ENCODE peak calls at places on chromosomes 3 and 15, in five cellular contexts. One of them, this sample, is unnamed.

GRCh38 chr15:89599021-89599420 is 23.8 kb downstream of the TICRR start:
- DNase-seq in NB4: no peak
- DNase-seq in neural crest cell: no peak
- DNase-seq in activated B cell treated with CpG ODN at 0.5 μM for 24 hours: no peak
- DNase-seq in putamen: no peak
- DNase-seq in this sample: no peak

GRCh38 chr3:58217209-58217811 is 6.5 kb upstream of the DNASE1L3 start:
- DNase-seq in NB4: peak; percentile 76
- DNase-seq in neural crest cell: peak; percentile 44
- DNase-seq in activated B cell treated with CpG ODN at 0.5 μM for 24 hours: peak; percentile 42
- DNase-seq in putamen: peak; percentile 73
- DNase-seq in this sample: peak; percentile 63

GRCh38 chr3:27281671-27282150 is 87.5 kb downstream of the NEK10 start:
- DNase-seq in NB4: no peak
- DNase-seq in neural crest cell: no peak
- DNase-seq in activated B cell treated with CpG ODN at 0.5 μM for 24 hours: no peak
- DNase-seq in putamen: no peak
- DNase-seq in this sample: no peak

GRCh38 chr3:190589326-190589725 is 75.4 kb downstream of the IL1RAP start:
- DNase-seq in NB4: no peak
- DNase-seq in neural crest cell: no peak
- DNase-seq in activated B cell treated with CpG ODN at 0.5 μM for 24 hours: no peak
- DNase-seq in putamen: peak; percentile 52
- DNase-seq in this sample: no peak

GRCh38 chr15:41476416-41477048 is 17.1 kb upstream of the ITPKA start:
- DNase-seq in NB4: no peak
- DNase-seq in neural crest cell: no peak
- DNase-seq in activated B cell treated with CpG ODN at 0.5 μM for 24 hours: no peak
- DNase-seq in putamen: no peak
- DNase-seq in this sample: no peak

GRCh38 chr3:150703756-150704344 is at the start of gene ERICH6:
- DNase-seq in NB4: peak; percentile 86
- DNase-seq in neural crest cell: peak; percentile 83
- DNase-seq in activated B cell treated with CpG ODN at 0.5 μM for 24 hours: peak; percentile 86
- DNase-seq in putamen: peak; percentile 81
- DNase-seq in this sample: peak; percentile 92

GRCh38 chr15:97759363-97759762 is 201.1 kb upstream of the ARRDC4 start:
- DNase-seq in NB4: peak; percentile 73
- DNase-seq in neural crest cell: no peak
- DNase-seq in activated B cell treated with CpG ODN at 0.5 μM for 24 hours: no peak
- DNase-seq in putamen: no peak
- DNase-seq in this sample: no peak

GRCh38 chr3:14141602-14142315 is 16.9 kb downstream of the TMEM43 start:
- DNase-seq in NB4: no peak
- DNase-seq in neural crest cell: no peak
- DNase-seq in activated B cell treated with CpG ODN at 0.5 μM for 24 hours: no peak
- DNase-seq in putamen: no peak
- DNase-seq in this sample: no peak

GRCh38 chr3:18758047-18758704 is 333.0 kb upstream of the SATB1 start:
- DNase-seq in NB4: peak; percentile 80
- DNase-seq in neural crest cell: no peak
- DNase-seq in activated B cell treated with CpG ODN at 0.5 μM for 24 hours: no peak
- DNase-seq in putamen: no peak
- DNase-seq in this sample: peak; percentile 62

GRCh38 chr15:100687532-100688215 is 85.3 kb downstream of the ASB7 start:
- DNase-seq in NB4: no peak
- DNase-seq in neural crest cell: no peak
- DNase-seq in activated B cell treated with CpG ODN at 0.5 μM for 24 hours: no peak
- DNase-seq in putamen: no peak
- DNase-seq in this sample: no peak

GRCh38 chr3:8520816-8521415 is 19.3 kb downstream of the LMCD1 start:
- DNase-seq in NB4: no peak
- DNase-seq in neural crest cell: no peak
- DNase-seq in activated B cell treated with CpG ODN at 0.5 μM for 24 hours: no peak
- DNase-seq in putamen: no peak
- DNase-seq in this sample: no peak